ENCODE peak calls at places on chromosome 3, in four cellular contexts. X is IMR-90, T is sigmoid colon, F is suprapubic skin. G is an unnamed sample.
A peak's percentile ranks its signal among the peaks of the same experiment; 100 is the strongest.

GRCh38 chr3:124383846-124384483 is 346.3 kb upstream of the UMPS start:
- DNase-seq in X (no peak), T (no peak), F (no peak), G (no peak)

GRCh38 chr3:53202331-53203015 is 41.5 kb downstream of the PRKCD start:
- DNase-seq in F (peak; percentile 43), X (no peak), T (no peak), G (no peak)

GRCh38 chr3:44827196-44827595 is 34.5 kb upstream of the TMEM42 start:
- DNase-seq in X (no peak), T (no peak), F (no peak), G (no peak)

GRCh38 chr3:158718490-158719170 is 13.6 kb downstream of the RARRES1 start:
- DNase-seq in F (no peak), X (peak; percentile 94), T (no peak), G (no peak)

GRCh38 chr3:52771702-52772101 is 962 bp upstream of the NEK4 start:
- DNase-seq in X (no peak), T (peak; percentile 27), F (no peak), G (no peak)

GRCh38 chr3:4472766-4473165 is 5.7 kb upstream of the SUMF1 start:
- DNase-seq in F (no peak), X (no peak), T (no peak), G (no peak)

GRCh38 chr3:127070776-127071175 is 87.9 kb downstream of the PLXNA1 start:
- DNase-seq in F (peak; percentile 69), X (no peak), T (peak; percentile 39), G (no peak)

GRCh38 chr3:185519021-185519420 is 20.2 kb upstream of the TMEM41A start:
- DNase-seq in F (no peak), T (no peak), X (no peak), G (no peak)

GRCh38 chr3:126501736-126502135 is 15.8 kb downstream of the UROC1 start:
- DNase-seq in T (no peak), X (no peak), F (no peak), G (no peak)

GRCh38 chr3:124202754-124203153 is 210.8 kb upstream of the ROPN1 start:
- DNase-seq in F (no peak), T (peak; percentile 82), X (no peak), G (no peak)

GRCh38 chr3:141735789-141736465 is 2.2 kb upstream of the RNF7 start:
- DNase-seq in F (no peak), X (no peak), T (no peak), G (no peak)

GRCh38 chr3:75294124-75294523 is 370.0 kb upstream of the FRG2C start:
- DNase-seq in F (no peak), T (peak; percentile 72), X (peak; percentile 35), G (no peak)

GRCh38 chr3:122952509-122952908 is 75.1 kb downstream of the SEMA5B start:
- DNase-seq in X (no peak), T (no peak), F (no peak), G (no peak)

GRCh38 chr3:126446301-126446700 is 29.4 kb downstream of the ZXDC start:
- DNase-seq in X (no peak), T (peak; percentile 48), F (no peak), G (peak; percentile 82)

GRCh38 chr3:108501538-108501937 is 8.9 kb downstream of the MYH15 start:
- DNase-seq in T (no peak), X (no peak), F (no peak), G (no peak)

GRCh38 chr3:177830411-177830849 is 633.1 kb upstream of the TBL1XR1 start:
- DNase-seq in F (no peak), X (peak; percentile 71), T (peak; percentile 84), G (no peak)

GRCh38 chr3:152513301-152513960 is 244.7 kb downstream of the MBNL1 start:
- DNase-seq in T (no peak), F (no peak), X (no peak), G (no peak)

GRCh38 chr3:119350114-119350513 is 55.9 kb downstream of the ARHGAP31 start:
- DNase-seq in X (no peak), T (no peak), F (no peak), G (no peak)

GRCh38 chr3:119356646-119357045 is 62.5 kb downstream of the ARHGAP31 start:
- DNase-seq in T (no peak), F (no peak), X (no peak), G (no peak)

GRCh38 chr3:119349353-119349752 is 55.2 kb downstream of the ARHGAP31 start:
- DNase-seq in T (no peak), F (no peak), X (no peak), G (no peak)

GRCh38 chr3:119352235-119352634 is 58.1 kb downstream of the ARHGAP31 start:
- DNase-seq in T (no peak), F (no peak), X (peak; percentile 31), G (no peak)

DNA sequence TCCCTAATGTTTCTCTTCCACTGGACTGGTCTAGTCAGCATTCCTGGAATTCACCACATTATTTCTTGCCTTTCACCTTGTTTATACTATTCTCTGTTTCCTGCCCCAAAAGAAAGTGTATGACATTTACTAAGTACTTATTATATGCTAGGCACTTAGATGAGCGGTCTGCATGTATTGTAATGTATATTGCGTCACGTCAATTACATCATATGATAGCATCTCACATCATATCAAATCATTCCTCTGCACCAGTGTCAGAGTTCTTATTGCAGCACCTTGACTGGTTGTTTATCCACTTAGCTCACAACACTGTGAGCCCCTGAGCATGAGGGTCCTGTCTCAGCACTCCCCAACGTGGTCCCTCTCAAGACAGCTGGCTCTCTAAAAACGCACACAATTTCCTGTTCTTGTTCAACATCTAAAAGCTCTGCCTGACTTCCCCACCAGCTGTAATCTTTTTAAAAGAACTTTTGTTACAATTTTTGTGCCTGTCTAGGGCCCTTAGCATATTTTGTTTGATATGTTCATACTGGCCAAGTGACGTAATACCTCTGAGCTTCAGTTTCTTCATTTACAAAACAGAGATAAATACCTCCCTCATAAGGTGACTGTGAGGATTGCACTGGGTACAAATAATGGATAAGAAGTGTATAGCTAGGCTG is 58.8 kb downstream of the ARHGAP31 start:
- DNase-seq in X (peak; percentile 89), T (no peak), F (no peak), G (no peak)
- TF ChIP-seq CTCF in X (peak; percentile 64), T (peak; percentile 21), F (no peak), G (peak; percentile 47)

DNA sequence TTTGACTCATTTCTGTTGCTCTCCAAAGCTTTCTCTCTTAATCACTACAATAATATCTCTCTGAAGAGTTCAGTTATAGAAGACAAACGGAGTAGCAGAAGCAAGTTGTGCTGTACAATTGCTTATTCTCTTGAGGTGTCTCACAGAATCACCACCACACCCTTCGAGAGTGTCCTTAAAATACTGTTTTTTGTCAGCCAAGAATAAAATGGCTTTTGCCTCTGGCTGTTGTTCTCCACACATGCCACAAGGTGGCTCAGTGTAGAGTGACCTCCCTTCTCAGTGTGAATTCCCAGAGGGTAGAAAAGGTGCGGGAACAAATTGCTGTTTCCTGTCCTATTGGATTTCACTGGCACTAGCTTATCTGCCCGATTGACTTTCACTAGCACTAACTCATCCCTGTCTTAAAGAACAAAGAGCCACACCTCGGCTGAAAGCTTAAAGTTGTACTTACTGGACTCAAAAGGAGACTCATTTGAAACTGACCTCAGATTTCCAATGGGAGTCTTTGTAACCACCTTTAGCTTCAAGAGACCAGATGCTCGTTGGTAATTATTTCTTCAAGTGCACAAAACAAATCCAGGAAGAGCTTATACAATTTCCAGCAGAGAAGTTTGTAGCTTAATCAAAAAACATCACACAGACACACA is 134.3 kb upstream of the SATB1 start:
- DNase-seq in T (no peak), X (no peak), F (no peak), G (no peak)
- TF ChIP-seq CTCF in T (peak; percentile 57), X (no peak), F (peak; percentile 67), G (peak; percentile 54)

GRCh38 chr3:40855871-40856270 is 331.1 kb downstream of the ZNF621 start:
- DNase-seq in X (no peak), T (no peak), F (no peak), G (no peak)

GRCh38 chr3:40853474-40853873 is 328.7 kb downstream of the ZNF621 start:
- DNase-seq in X (no peak), F (no peak), T (no peak), G (peak; percentile 25)

GRCh38 chr3:40864146-40864782 is 335.0 kb upstream of the CTNNB1 start:
- DNase-seq in F (no peak), T (no peak), X (no peak), G (no peak)

GRCh38 chr3:40852712-40853111 is 328.0 kb downstream of the ZNF621 start:
- DNase-seq in T (no peak), F (no peak), X (no peak), G (no peak)

DNA sequence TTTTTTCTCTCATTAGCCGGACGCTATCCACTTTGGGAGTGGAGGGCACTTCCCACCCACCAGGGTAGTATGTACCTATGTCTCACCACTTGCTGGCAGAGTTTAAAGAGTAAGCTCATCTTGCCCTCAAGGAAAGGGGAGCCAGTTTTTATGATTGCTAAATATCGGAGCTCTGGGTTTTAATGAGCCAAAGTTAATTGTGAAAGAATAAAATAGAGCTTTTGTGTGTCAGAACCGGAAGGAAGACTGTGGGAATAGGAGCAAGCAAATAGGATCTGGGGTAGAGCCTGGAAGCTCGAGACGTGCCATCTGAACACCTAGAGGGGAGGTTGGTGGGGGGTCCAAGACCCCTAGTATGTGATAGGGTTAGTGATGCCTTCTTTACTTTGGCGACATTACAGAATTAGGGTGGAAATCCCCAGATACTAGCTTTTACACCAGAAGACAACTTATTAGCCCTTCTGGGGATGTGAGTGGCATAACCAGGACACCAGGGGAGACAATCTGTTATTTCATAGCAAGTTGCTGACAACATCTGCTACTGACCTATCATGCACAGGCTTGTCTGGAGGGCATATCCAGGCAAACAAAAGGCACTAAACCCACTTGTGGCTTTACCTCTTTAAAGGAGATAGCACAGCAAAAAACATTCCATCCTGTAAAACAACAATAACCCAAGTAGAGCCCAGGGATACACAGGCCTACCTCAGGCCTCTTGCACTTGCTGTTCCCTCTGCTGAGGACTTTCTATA is 333.8 kb downstream of the ZNF621 start:
- DNase-seq in X (no peak), T (no peak), F (no peak), G (no peak)
- TF ChIP-seq CTCF in X (no peak), T (no peak), F (no peak), G (no peak)

GRCh38 chr3:6204891-6205290 is 656.0 kb upstream of the GRM7 start:
- DNase-seq in T (no peak), F (no peak), X (no peak), G (no peak)
- TF ChIP-seq CTCF in T (no peak), F (no peak), X (no peak), G (no peak)

G was measured in osteocyte.